ENCODE peak calls at places on chromosomes 2 and 18, in nine cellular contexts. One of them, this sample, is unnamed.

GRCh38 chr2:148704247-148704646 is 59.7 kb downstream of the EPC2 start:
- DNase-seq in A549: no peak
- DNase-seq in uterus: no peak
- DNase-seq in AG10803: no peak
- DNase-seq in upper lobe of left lung: no peak
- DNase-seq in mammary epithelial cell: no peak
- DNase-seq in fibroblast of lung: no peak
- DNase-seq in K562: no peak
- DNase-seq in bronchial epithelial cell: no peak
- DNase-seq in this sample: no peak

GRCh38 chr2:99485824-99486223 is 4.0 kb downstream of the REV1 start:
- DNase-seq in A549: no peak
- DNase-seq in fibroblast of lung: no peak
- DNase-seq in K562: no peak
- DNase-seq in AG10803: no peak
- DNase-seq in bronchial epithelial cell: no peak
- DNase-seq in mammary epithelial cell: no peak
- DNase-seq in upper lobe of left lung: peak; percentile 58
- DNase-seq in uterus: no peak
- DNase-seq in this sample: no peak

GRCh38 chr2:173401716-173402326 is 47.1 kb downstream of the CDCA7 start:
- DNase-seq in AG10803: no peak
- DNase-seq in upper lobe of left lung: no peak
- DNase-seq in bronchial epithelial cell: peak; percentile 29
- DNase-seq in K562: no peak
- DNase-seq in uterus: no peak
- DNase-seq in mammary epithelial cell: peak; percentile 44
- DNase-seq in fibroblast of lung: peak; percentile 19
- DNase-seq in A549: no peak
- DNase-seq in this sample: peak; percentile 26

GRCh38 chr18:45221363-45221762 is 393.9 kb upstream of the SLC14A2 start:
- DNase-seq in A549: no peak
- DNase-seq in fibroblast of lung: peak; percentile 74
- DNase-seq in bronchial epithelial cell: peak; percentile 48
- DNase-seq in uterus: no peak
- DNase-seq in K562: no peak
- DNase-seq in AG10803: peak; percentile 85
- DNase-seq in mammary epithelial cell: peak; percentile 84
- DNase-seq in upper lobe of left lung: no peak
- DNase-seq in this sample: no peak

GRCh38 chr18:29377346-29377745 is 1200.4 kb upstream of the CDH2 start:
- DNase-seq in fibroblast of lung: peak; percentile 11
- DNase-seq in uterus: no peak
- DNase-seq in mammary epithelial cell: peak; percentile 12
- DNase-seq in AG10803: no peak
- DNase-seq in upper lobe of left lung: no peak
- DNase-seq in A549: no peak
- DNase-seq in K562: no peak
- DNase-seq in bronchial epithelial cell: no peak
- DNase-seq in this sample: no peak

GRCh38 chr2:94986392-94986963 is 39.0 kb upstream of the MAL start:
- DNase-seq in fibroblast of lung: peak; percentile 56
- DNase-seq in mammary epithelial cell: peak; percentile 41
- DNase-seq in upper lobe of left lung: no peak
- DNase-seq in AG10803: peak; percentile 73
- DNase-seq in bronchial epithelial cell: peak; percentile 54
- DNase-seq in A549: peak; percentile 71
- DNase-seq in uterus: no peak
- DNase-seq in K562: peak; percentile 65
- DNase-seq in this sample: no peak

GRCh38 chr2:238398577-238398976 is 28.1 kb upstream of the ASB1 start:
- DNase-seq in uterus: no peak
- DNase-seq in A549: no peak
- DNase-seq in fibroblast of lung: no peak
- DNase-seq in mammary epithelial cell: no peak
- DNase-seq in AG10803: no peak
- DNase-seq in K562: no peak
- DNase-seq in bronchial epithelial cell: no peak
- DNase-seq in upper lobe of left lung: no peak
- DNase-seq in this sample: no peak

GRCh38 chr18:42893991-42894390 is 221.5 kb downstream of the RIT2 start:
- DNase-seq in K562: no peak
- DNase-seq in bronchial epithelial cell: no peak
- DNase-seq in A549: no peak
- DNase-seq in upper lobe of left lung: no peak
- DNase-seq in uterus: no peak
- DNase-seq in fibroblast of lung: no peak
- DNase-seq in mammary epithelial cell: no peak
- DNase-seq in AG10803: no peak
- DNase-seq in this sample: no peak

GRCh38 chr2:1162768-1163584 is 212.3 kb downstream of the SNTG2 start:
- DNase-seq in AG10803: no peak
- DNase-seq in bronchial epithelial cell: no peak
- DNase-seq in K562: no peak
- DNase-seq in upper lobe of left lung: no peak
- DNase-seq in mammary epithelial cell: no peak
- DNase-seq in uterus: no peak
- DNase-seq in fibroblast of lung: no peak
- DNase-seq in A549: no peak
- DNase-seq in this sample: peak; percentile 2

GRCh38 chr2:138237657-138238384 is 263.7 kb upstream of the SPOPL start:
- DNase-seq in fibroblast of lung: no peak
- DNase-seq in AG10803: no peak
- DNase-seq in mammary epithelial cell: no peak
- DNase-seq in A549: no peak
- DNase-seq in upper lobe of left lung: no peak
- DNase-seq in K562: no peak
- DNase-seq in bronchial epithelial cell: no peak
- DNase-seq in uterus: no peak
- DNase-seq in this sample: no peak

GRCh38 chr2:27929916-27930486 is 39.5 kb downstream of the BABAM2 start:
- DNase-seq in bronchial epithelial cell: no peak
- DNase-seq in uterus: no peak
- DNase-seq in A549: no peak
- DNase-seq in upper lobe of left lung: no peak
- DNase-seq in mammary epithelial cell: no peak
- DNase-seq in K562: no peak
- DNase-seq in fibroblast of lung: peak; percentile 33
- DNase-seq in AG10803: peak; percentile 4
- DNase-seq in this sample: no peak

GRCh38 chr2:240820014-240820606 is at the start of gene KIF1A:
- DNase-seq in K562: no peak
- DNase-seq in AG10803: no peak
- DNase-seq in uterus: no peak
- DNase-seq in bronchial epithelial cell: no peak
- DNase-seq in A549: no peak
- DNase-seq in mammary epithelial cell: no peak
- DNase-seq in fibroblast of lung: no peak
- DNase-seq in upper lobe of left lung: peak; percentile 84
- DNase-seq in this sample: no peak

GRCh38 chr2:217695033-217695520 is 307.7 kb downstream of the TNS1 start:
- DNase-seq in uterus: no peak
- DNase-seq in bronchial epithelial cell: peak; percentile 82
- DNase-seq in mammary epithelial cell: peak; percentile 98
- DNase-seq in upper lobe of left lung: no peak
- DNase-seq in K562: no peak
- DNase-seq in fibroblast of lung: peak; percentile 93
- DNase-seq in A549: no peak
- DNase-seq in AG10803: peak; percentile 98
- DNase-seq in this sample: peak; percentile 95

DNA sequence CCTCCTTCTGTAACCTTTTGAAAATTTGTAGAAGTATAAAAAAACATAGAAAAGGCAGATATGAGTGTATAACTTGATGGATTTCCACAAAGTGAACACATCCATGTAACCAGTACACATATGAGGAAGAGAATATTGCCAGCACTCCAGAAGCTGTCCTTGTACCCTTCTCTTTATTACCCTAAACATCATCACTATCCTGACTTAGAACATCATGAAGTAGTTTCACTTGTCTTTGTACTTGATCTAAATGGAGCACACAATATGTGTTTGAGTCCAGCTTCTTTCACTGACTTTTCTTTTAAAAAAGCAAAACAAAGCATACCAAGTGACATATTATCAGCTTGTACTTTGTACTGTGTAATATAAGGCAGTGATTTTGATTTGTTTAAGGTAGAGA is 154.0 kb downstream of the PHLPP1 start:
- DNase-seq in mammary epithelial cell: no peak
- DNase-seq in upper lobe of left lung: no peak
- DNase-seq in fibroblast of lung: no peak
- DNase-seq in K562: no peak
- DNase-seq in AG10803: no peak
- DNase-seq in uterus: no peak
- DNase-seq in A549: no peak
- DNase-seq in bronchial epithelial cell: no peak
- DNase-seq in this sample: no peak
- H3K4me3 ChIP-seq in mammary epithelial cell: no peak overlapping the region
- H3K4me3 ChIP-seq in upper lobe of left lung: no peak overlapping the region
- H3K4me3 ChIP-seq in fibroblast of lung: no peak overlapping the region
- H3K4me3 ChIP-seq in K562: no peak overlapping the region
- H3K4me3 ChIP-seq in AG10803: no peak overlapping the region
- H3K4me3 ChIP-seq in uterus: no peak overlapping the region
- H3K4me3 ChIP-seq in A549: no peak overlapping the region
- H3K4me3 ChIP-seq in bronchial epithelial cell: no peak overlapping the region
- H3K4me3 ChIP-seq in this sample: no peak overlapping the region

GRCh38 chr18:3305933-3306332 is 44.0 kb downstream of the MYL12B start:
- DNase-seq in bronchial epithelial cell: peak; percentile 85
- DNase-seq in uterus: no peak
- DNase-seq in upper lobe of left lung: no peak
- DNase-seq in A549: no peak
- DNase-seq in mammary epithelial cell: peak; percentile 80
- DNase-seq in AG10803: peak; percentile 34
- DNase-seq in K562: no peak
- DNase-seq in fibroblast of lung: peak; percentile 76
- DNase-seq in this sample: no peak

GRCh38 chr18:3304832-3305231 is 42.9 kb downstream of the MYL12B start:
- DNase-seq in uterus: no peak
- DNase-seq in fibroblast of lung: peak; percentile 28
- DNase-seq in mammary epithelial cell: no peak
- DNase-seq in AG10803: no peak
- DNase-seq in upper lobe of left lung: no peak
- DNase-seq in K562: no peak
- DNase-seq in bronchial epithelial cell: no peak
- DNase-seq in A549: no peak
- DNase-seq in this sample: no peak

GRCh38 chr18:3306391-3306790 is 44.5 kb downstream of the MYL12B start:
- DNase-seq in mammary epithelial cell: peak; percentile 34
- DNase-seq in upper lobe of left lung: no peak
- DNase-seq in A549: no peak
- DNase-seq in AG10803: no peak
- DNase-seq in K562: no peak
- DNase-seq in uterus: no peak
- DNase-seq in bronchial epithelial cell: peak; percentile 67
- DNase-seq in fibroblast of lung: no peak
- DNase-seq in this sample: no peak

DNA sequence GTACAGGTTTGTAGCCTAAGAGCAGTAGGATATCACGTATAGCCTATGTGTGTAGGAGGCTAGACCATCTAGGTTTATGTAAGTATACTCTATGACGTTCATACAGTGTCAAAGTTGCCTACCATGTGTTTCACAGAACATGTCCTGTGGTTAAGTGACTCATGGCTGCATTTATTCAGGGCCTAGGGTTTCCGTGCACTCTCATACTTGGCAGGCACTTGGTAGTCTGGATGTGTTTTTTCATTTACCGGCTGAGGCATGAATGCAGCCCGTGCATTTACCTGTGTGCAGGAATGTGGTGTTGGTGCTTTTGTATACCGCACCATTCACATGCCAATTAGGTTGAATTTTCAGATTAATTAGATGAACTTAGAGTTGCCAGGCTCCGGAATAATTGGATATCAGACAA is 43.4 kb downstream of the MYL12B start:
- DNase-seq in uterus: no peak
- DNase-seq in fibroblast of lung: peak; percentile 99
- DNase-seq in AG10803: peak; percentile 95
- DNase-seq in A549: peak; percentile 25
- DNase-seq in K562: no peak
- DNase-seq in upper lobe of left lung: no peak
- DNase-seq in mammary epithelial cell: peak; percentile 98
- DNase-seq in bronchial epithelial cell: peak; percentile 99
- DNase-seq in this sample: peak; percentile 45
- TF ChIP-seq CTCF in uterus: no peak
- TF ChIP-seq CTCF in fibroblast of lung: no peak
- TF ChIP-seq CTCF in AG10803: no peak
- TF ChIP-seq CTCF in A549: no peak
- TF ChIP-seq CTCF in K562: no peak
- TF ChIP-seq CTCF in upper lobe of left lung: no peak
- TF ChIP-seq CTCF in mammary epithelial cell: no peak
- TF ChIP-seq CTCF in bronchial epithelial cell: no peak
- TF ChIP-seq CTCF in this sample: no peak

GRCh38 chr2:161426788-161427412 is 10.8 kb downstream of the TBR1 start:
- DNase-seq in AG10803: peak; percentile 23
- DNase-seq in K562: no peak
- DNase-seq in upper lobe of left lung: peak; percentile 81
- DNase-seq in mammary epithelial cell: peak; percentile 21
- DNase-seq in bronchial epithelial cell: no peak
- DNase-seq in A549: no peak
- DNase-seq in uterus: no peak
- DNase-seq in fibroblast of lung: peak; percentile 21
- DNase-seq in this sample: no peak
- H3K4me3 ChIP-seq in AG10803: peak overlapping the region; percentile 32
- H3K4me3 ChIP-seq in K562: no peak overlapping the region
- H3K4me3 ChIP-seq in upper lobe of left lung: no peak overlapping the region
- H3K4me3 ChIP-seq in mammary epithelial cell: no peak overlapping the region
- H3K4me3 ChIP-seq in bronchial epithelial cell: no peak overlapping the region
- H3K4me3 ChIP-seq in A549: peak overlapping the region; percentile 26
- H3K4me3 ChIP-seq in uterus: no peak overlapping the region
- H3K4me3 ChIP-seq in fibroblast of lung: peak overlapping the region; percentile 12
- H3K4me3 ChIP-seq in this sample: no peak overlapping the region

GRCh38 chr18:70578480-70578879 is 289.6 kb downstream of the SOCS6 start:
- DNase-seq in K562: no peak
- DNase-seq in uterus: no peak
- DNase-seq in fibroblast of lung: no peak
- DNase-seq in A549: peak; percentile 3
- DNase-seq in AG10803: no peak
- DNase-seq in upper lobe of left lung: peak; percentile 1
- DNase-seq in mammary epithelial cell: no peak
- DNase-seq in bronchial epithelial cell: no peak
- DNase-seq in this sample: no peak
- TF ChIP-seq CTCF in K562: peak; percentile 25
- TF ChIP-seq CTCF in uterus: no peak
- TF ChIP-seq CTCF in fibroblast of lung: no peak
- TF ChIP-seq CTCF in A549: peak; percentile 7
- TF ChIP-seq CTCF in AG10803: no peak
- TF ChIP-seq CTCF in upper lobe of left lung: no peak
- TF ChIP-seq CTCF in mammary epithelial cell: peak; percentile 21
- TF ChIP-seq CTCF in bronchial epithelial cell: no peak
- TF ChIP-seq CTCF in this sample: peak; percentile 26

GRCh38 chr2:10042301-10043161 is 819 bp upstream of the KLF11 start:
- DNase-seq in bronchial epithelial cell: no peak
- DNase-seq in AG10803: peak; percentile 65
- DNase-seq in fibroblast of lung: peak; percentile 58
- DNase-seq in upper lobe of left lung: peak; percentile 89
- DNase-seq in uterus: peak; percentile 85
- DNase-seq in mammary epithelial cell: no peak
- DNase-seq in K562: peak; percentile 35
- DNase-seq in A549: no peak
- DNase-seq in this sample: no peak
- H3K4me3 ChIP-seq in bronchial epithelial cell: peak overlapping the region; percentile 24
- H3K4me3 ChIP-seq in AG10803: peak overlapping the region; percentile 63
- H3K4me3 ChIP-seq in fibroblast of lung: peak overlapping the region; percentile 1
- H3K4me3 ChIP-seq in upper lobe of left lung: peak overlapping the region; percentile 34
- H3K4me3 ChIP-seq in uterus: peak overlapping the region; percentile 43
- H3K4me3 ChIP-seq in mammary epithelial cell: no peak overlapping the region
- H3K4me3 ChIP-seq in K562: peak overlapping the region; percentile 29
- H3K4me3 ChIP-seq in A549: peak overlapping the region; percentile 89
- H3K4me3 ChIP-seq in this sample: peak overlapping the region; percentile 68

GRCh38 chr2:219919506-219919905 is 292.1 kb downstream of the SLC4A3 start:
- DNase-seq in AG10803: no peak
- DNase-seq in uterus: no peak
- DNase-seq in mammary epithelial cell: no peak
- DNase-seq in bronchial epithelial cell: no peak
- DNase-seq in fibroblast of lung: no peak
- DNase-seq in K562: no peak
- DNase-seq in A549: no peak
- DNase-seq in upper lobe of left lung: no peak
- DNase-seq in this sample: no peak
- TF ChIP-seq CTCF in AG10803: no peak
- TF ChIP-seq CTCF in uterus: no peak
- TF ChIP-seq CTCF in mammary epithelial cell: no peak
- TF ChIP-seq CTCF in bronchial epithelial cell: no peak
- TF ChIP-seq CTCF in fibroblast of lung: no peak
- TF ChIP-seq CTCF in K562: no peak
- TF ChIP-seq CTCF in A549: no peak
- TF ChIP-seq CTCF in upper lobe of left lung: no peak
- TF ChIP-seq CTCF in this sample: no peak